ENCODE peak calls at places on chromosome 19, in four cellular contexts. K, P, V and N are unnamed samples.

GRCh38 chr19:15180451-15181390 is 20.1 kb downstream of the NOTCH3 start:
- ATAC-seq in K (no peak), P (no peak), V (no peak), N (no peak)

GRCh38 chr19:47113446-47114348 is at the start of gene ZC3H4:
- ATAC-seq in K (peak), P (peak), V (peak), N (peak)

GRCh38 chr19:50897612-50898011 is 13.6 kb downstream of the KLK4 start:
- ATAC-seq in K (no peak), P (no peak), V (no peak), N (no peak)

GRCh38 chr19:16463341-16463990 is 8.3 kb downstream of the EPS15L1 start:
- ATAC-seq in K (no peak), P (no peak), V (no peak), N (no peak)

GRCh38 chr19:28505134-28505533 is 707.8 kb downstream of the UQCRFS1 start:
- ATAC-seq in K (no peak), P (no peak), V (no peak), N (no peak)

GRCh38 chr19:16386619-16387240 is 62.1 kb downstream of the KLF2 start:
- ATAC-seq in K (peak), P (peak), V (peak), N (no peak)

GRCh38 chr19:51654783-51655182 is 8.2 kb upstream of the SIGLEC14 start:
- ATAC-seq in K (no peak), P (no peak), V (no peak), N (no peak)

GRCh38 chr19:18117692-18118378 is 20.3 kb downstream of the MAST3 start:
- ATAC-seq in K (peak), P (peak), V (peak), N (peak)

GRCh38 chr19:49638360-49638759 is 1.6 kb downstream of the RRAS start:
- ATAC-seq in K (no peak), P (no peak), V (no peak), N (no peak)

GRCh38 chr19:49746206-49746958 is 16.7 kb downstream of the TSKS start:
- ATAC-seq in K (peak), P (peak), V (peak), N (peak)